ENCODE peak calls at places on chromosome 2, in seven cellular contexts. Z is cerebellar cortex; I is iPS DF 19.7; X is nucleus accumbens; G is coronary artery; D is putamen; N is effector memory CD4-positive, alpha-beta T cell. P is an unnamed sample.

GRCh38 chr2:120620025-120620793 is 115.5 kb upstream of the GLI2 start:
- DNase-seq in G (no peak), Z (no peak), X (no peak), D (no peak), I (no peak), N (no peak), P (no peak)

GRCh38 chr2:23387221-23387550 is 2.2 kb downstream of the KLHL29 start:
- DNase-seq in X (no peak), D (no peak), I (no peak), N (no peak), Z (no peak), G (no peak), P (no peak)

GRCh38 chr2:231088779-231089178 is 32.1 kb downstream of the PSMD1 start:
- DNase-seq in D (no peak), I (no peak), G (no peak), N (no peak), Z (no peak), X (no peak), P (no peak)

GRCh38 chr2:20148411-20148810 is 76.5 kb downstream of the SDC1 start:
- DNase-seq in X (no peak), N (no peak), Z (no peak), I (no peak), G (no peak), D (no peak), P (no peak)

GRCh38 chr2:135742307-135742838 is 718 bp downstream of the UBXN4 start:
- DNase-seq in N (peak), D (peak), Z (peak), X (peak), I (no peak), G (peak), P (no peak)

GRCh38 chr2:174397773-174398172 is 2.2 kb downstream of the SCRN3 start:
- DNase-seq in D (no peak), X (no peak), Z (no peak), G (no peak), I (no peak), N (no peak), P (no peak)

GRCh38 chr2:65329551-65329950 is 101.9 kb downstream of the ACTR2 start:
- DNase-seq in X (no peak), N (no peak), D (no peak), I (no peak), Z (no peak), G (no peak), P (no peak)

GRCh38 chr2:99481941-99482340 is 7.9 kb downstream of the REV1 start:
- DNase-seq in X (no peak), Z (no peak), I (peak), D (no peak), N (no peak), G (no peak), P (no peak)

GRCh38 chr2:183868153-183868552 is 730.2 kb upstream of the ZNF804A start:
- DNase-seq in N (no peak), X (no peak), G (no peak), I (no peak), D (no peak), Z (peak), P (no peak)

GRCh38 chr2:148716378-148716777 is 71.8 kb downstream of the EPC2 start:
- DNase-seq in N (no peak), X (no peak), I (no peak), G (no peak), Z (no peak), D (no peak), P (no peak)

GRCh38 chr2:239380831-239381708 is 19.8 kb downstream of the HDAC4 start:
- DNase-seq in X (peak), N (peak), D (peak), I (no peak), G (no peak), Z (no peak), P (peak)

GRCh38 chr2:65431417-65432226 is 777 bp downstream of the SPRED2 start:
- DNase-seq in Z (peak), N (peak), I (no peak), G (peak), X (peak), D (peak), P (peak)

GRCh38 chr2:231017250-231017636 is 20.1 kb upstream of the C2orf72 start:
- DNase-seq in Z (no peak), G (no peak), D (no peak), X (no peak), N (no peak), I (no peak), P (no peak)

GRCh38 chr2:176188218-176188968 is at the start of gene HOXD1:
- DNase-seq in X (peak), N (no peak), G (no peak), I (no peak), D (peak), Z (no peak), P (no peak)

P was measured in mesenteric fat pad.